ENCODE peak calls at places on chromosomes 13 and 19, in ten cellular contexts. One of them, this sample, is unnamed.
A peak's percentile ranks its signal among the peaks of the same experiment; 100 is the strongest.

GRCh38 chr13:39451860-39452301 is 151.1 kb downstream of the LHFPL6 start:
- DNase-seq in sigmoid colon: peak; percentile 77
- DNase-seq in body of pancreas: peak; percentile 49
- DNase-seq in IMR-90: peak; percentile 30
- DNase-seq in uterus: no peak
- DNase-seq in suprapubic skin: no peak
- DNase-seq in ovary: peak; percentile 36
- DNase-seq in gastrocnemius medialis: peak; percentile 38
- DNase-seq in heart left ventricle: peak; percentile 71
- DNase-seq in H54: no peak
- DNase-seq in this sample: no peak

GRCh38 chr19:30854207-30854606 is 482.0 kb downstream of the ZNF536 start:
- DNase-seq in ovary: no peak
- DNase-seq in body of pancreas: no peak
- DNase-seq in heart left ventricle: no peak
- DNase-seq in uterus: no peak
- DNase-seq in gastrocnemius medialis: no peak
- DNase-seq in suprapubic skin: no peak
- DNase-seq in sigmoid colon: no peak
- DNase-seq in H54: no peak
- DNase-seq in IMR-90: no peak
- DNase-seq in this sample: no peak

GRCh38 chr13:90105276-90105675 is 1242.2 kb upstream of the MIR17HG start:
- DNase-seq in sigmoid colon: no peak
- DNase-seq in heart left ventricle: no peak
- DNase-seq in gastrocnemius medialis: no peak
- DNase-seq in IMR-90: no peak
- DNase-seq in suprapubic skin: no peak
- DNase-seq in uterus: no peak
- DNase-seq in body of pancreas: no peak
- DNase-seq in ovary: no peak
- DNase-seq in H54: peak; percentile 23
- DNase-seq in this sample: no peak

GRCh38 chr13:41588899-41589298 is 131.5 kb downstream of the RGCC start:
- DNase-seq in heart left ventricle: no peak
- DNase-seq in ovary: no peak
- DNase-seq in gastrocnemius medialis: no peak
- DNase-seq in IMR-90: peak; percentile 97
- DNase-seq in H54: peak; percentile 30
- DNase-seq in suprapubic skin: no peak
- DNase-seq in sigmoid colon: no peak
- DNase-seq in body of pancreas: no peak
- DNase-seq in uterus: no peak
- DNase-seq in this sample: peak; percentile 88

GRCh38 chr13:27851481-27851880 is 59.2 kb downstream of the GSX1 start:
- DNase-seq in H54: no peak
- DNase-seq in body of pancreas: peak; percentile 15
- DNase-seq in gastrocnemius medialis: no peak
- DNase-seq in ovary: no peak
- DNase-seq in heart left ventricle: no peak
- DNase-seq in uterus: no peak
- DNase-seq in suprapubic skin: no peak
- DNase-seq in IMR-90: no peak
- DNase-seq in sigmoid colon: no peak
- DNase-seq in this sample: no peak

GRCh38 chr19:7267792-7268736 is 26.1 kb downstream of the INSR start:
- DNase-seq in ovary: no peak
- DNase-seq in gastrocnemius medialis: no peak
- DNase-seq in body of pancreas: no peak
- DNase-seq in uterus: no peak
- DNase-seq in IMR-90: no peak
- DNase-seq in suprapubic skin: no peak
- DNase-seq in sigmoid colon: no peak
- DNase-seq in heart left ventricle: no peak
- DNase-seq in H54: no peak
- DNase-seq in this sample: no peak

GRCh38 chr13:72983085-72983768 is 75.6 kb upstream of the KLF5 start:
- DNase-seq in suprapubic skin: no peak
- DNase-seq in heart left ventricle: no peak
- DNase-seq in uterus: no peak
- DNase-seq in H54: no peak
- DNase-seq in gastrocnemius medialis: no peak
- DNase-seq in body of pancreas: peak; percentile 41
- DNase-seq in sigmoid colon: no peak
- DNase-seq in IMR-90: peak; percentile 69
- DNase-seq in ovary: no peak
- DNase-seq in this sample: no peak

GRCh38 chr13:22235285-22235949 is 564.5 kb downstream of the FGF9 start:
- DNase-seq in body of pancreas: no peak
- DNase-seq in gastrocnemius medialis: no peak
- DNase-seq in IMR-90: peak; percentile 4
- DNase-seq in suprapubic skin: no peak
- DNase-seq in heart left ventricle: no peak
- DNase-seq in H54: no peak
- DNase-seq in ovary: no peak
- DNase-seq in uterus: no peak
- DNase-seq in sigmoid colon: no peak
- DNase-seq in this sample: no peak

DNA sequence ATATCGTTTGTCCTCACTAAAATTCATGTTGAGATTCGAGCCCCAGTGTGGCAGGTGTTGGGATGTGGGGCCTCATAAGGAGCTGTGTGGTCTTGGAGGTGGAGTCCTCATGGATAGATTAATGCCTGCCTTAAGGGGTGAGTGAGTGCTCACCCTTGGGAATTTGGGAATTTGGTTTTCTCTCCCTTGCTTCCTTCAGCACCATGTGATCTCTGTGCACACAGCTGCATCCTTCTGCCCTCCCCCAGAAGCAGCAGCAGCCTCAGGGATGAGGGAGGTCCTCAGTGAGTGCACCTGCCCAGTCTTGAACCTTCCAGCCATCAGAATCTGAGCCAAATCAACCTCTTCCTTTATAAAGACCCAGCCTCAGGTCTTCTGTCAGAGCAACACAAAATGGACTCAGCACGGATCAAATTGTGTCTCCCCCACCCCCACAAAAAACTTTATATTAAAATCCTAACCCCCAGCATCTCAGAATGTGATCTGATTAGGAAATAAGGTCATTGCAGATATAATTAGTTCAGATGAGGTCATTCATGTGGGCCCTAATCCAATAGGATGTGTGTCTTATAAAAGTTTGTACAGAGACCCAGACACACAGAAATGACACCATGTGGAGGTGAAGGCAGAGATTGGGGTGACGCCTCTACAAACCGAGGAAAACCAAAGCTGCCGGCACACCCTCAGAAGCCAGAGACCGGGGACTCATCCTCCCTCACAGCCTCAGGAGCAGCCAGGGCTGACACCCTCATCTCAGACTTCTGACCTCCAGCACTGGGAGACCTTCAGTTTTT is 12.9 kb downstream of the CYTH2 start:
- DNase-seq in heart left ventricle: no peak
- DNase-seq in H54: no peak
- DNase-seq in IMR-90: no peak
- DNase-seq in suprapubic skin: no peak
- DNase-seq in gastrocnemius medialis: no peak
- DNase-seq in body of pancreas: no peak
- DNase-seq in uterus: no peak
- DNase-seq in ovary: no peak
- DNase-seq in sigmoid colon: no peak
- DNase-seq in this sample: no peak
- TF ChIP-seq POLR2A in heart left ventricle: no peak
- TF ChIP-seq POLR2A in H54: no peak
- TF ChIP-seq POLR2A in IMR-90: no peak
- TF ChIP-seq POLR2A in suprapubic skin: no peak
- TF ChIP-seq POLR2A in gastrocnemius medialis: no peak
- TF ChIP-seq POLR2A in body of pancreas: no peak
- TF ChIP-seq POLR2A in uterus: no peak
- TF ChIP-seq POLR2A in ovary: no peak
- TF ChIP-seq POLR2A in sigmoid colon: no peak
- TF ChIP-seq POLR2A in this sample: no peak

GRCh38 chr13:46296920-46297319 is 85.2 kb downstream of the LRRC63 start:
- DNase-seq in gastrocnemius medialis: no peak
- DNase-seq in suprapubic skin: no peak
- DNase-seq in sigmoid colon: no peak
- DNase-seq in ovary: no peak
- DNase-seq in body of pancreas: no peak
- DNase-seq in IMR-90: peak; percentile 67
- DNase-seq in uterus: no peak
- DNase-seq in H54: no peak
- DNase-seq in heart left ventricle: no peak
- DNase-seq in this sample: peak; percentile 23

GRCh38 chr13:46296465-46296822 is 84.7 kb downstream of the LRRC63 start:
- DNase-seq in IMR-90: no peak
- DNase-seq in H54: no peak
- DNase-seq in uterus: no peak
- DNase-seq in body of pancreas: no peak
- DNase-seq in suprapubic skin: no peak
- DNase-seq in heart left ventricle: no peak
- DNase-seq in ovary: no peak
- DNase-seq in sigmoid colon: no peak
- DNase-seq in gastrocnemius medialis: no peak
- DNase-seq in this sample: no peak

GRCh38 chr13:46297338-46297737 is 85.6 kb downstream of the LRRC63 start:
- DNase-seq in ovary: no peak
- DNase-seq in uterus: no peak
- DNase-seq in gastrocnemius medialis: no peak
- DNase-seq in body of pancreas: no peak
- DNase-seq in heart left ventricle: no peak
- DNase-seq in sigmoid colon: no peak
- DNase-seq in IMR-90: peak; percentile 7
- DNase-seq in H54: no peak
- DNase-seq in suprapubic skin: no peak
- DNase-seq in this sample: peak; percentile 23

DNA sequence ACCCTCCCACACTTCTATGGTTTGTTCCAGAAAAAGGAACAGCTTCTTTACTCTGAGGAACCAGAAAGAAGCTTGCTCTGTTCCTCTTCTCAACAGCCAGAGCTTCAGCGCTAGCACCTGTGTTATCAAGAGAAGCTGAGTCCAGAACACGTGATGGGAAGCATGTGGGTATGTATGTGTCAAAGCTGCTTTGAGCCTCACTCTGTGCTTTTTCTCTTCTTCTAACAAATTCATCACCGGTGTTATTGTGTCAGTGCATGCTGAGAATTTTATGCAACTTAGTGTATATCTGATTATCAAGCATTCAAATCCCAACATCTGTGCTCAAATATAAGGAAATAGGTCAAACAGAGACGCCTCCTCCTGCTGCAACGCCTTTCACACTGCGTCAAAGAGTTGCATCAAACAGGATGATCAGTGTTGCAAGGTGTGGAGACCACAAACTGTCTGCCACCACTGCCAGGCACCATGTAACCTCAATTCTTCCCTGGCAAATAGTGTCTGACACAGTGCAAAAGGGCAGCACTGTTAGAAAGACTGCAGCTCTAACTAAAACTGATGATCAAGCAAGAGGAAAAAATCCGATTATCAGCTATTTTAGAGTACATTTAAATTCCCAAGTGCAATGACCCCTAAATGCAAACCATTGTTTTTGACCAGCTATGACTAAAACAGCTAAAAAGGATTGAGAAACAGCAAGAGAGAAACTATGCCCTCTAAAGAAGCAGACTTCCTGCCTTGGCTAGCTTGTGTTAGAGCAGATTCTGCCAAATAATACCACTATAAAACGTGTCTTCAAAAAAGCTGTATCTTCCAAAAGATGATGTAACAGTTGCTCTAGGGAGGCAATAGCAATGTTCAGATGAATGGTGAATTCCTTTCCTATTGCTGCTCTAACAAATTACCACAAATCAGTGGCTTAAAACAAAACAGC is 84.1 kb downstream of the LRRC63 start:
- DNase-seq in heart left ventricle: peak; percentile 26
- DNase-seq in gastrocnemius medialis: no peak
- DNase-seq in H54: no peak
- DNase-seq in suprapubic skin: peak; percentile 64
- DNase-seq in IMR-90: peak; percentile 83
- DNase-seq in sigmoid colon: no peak
- DNase-seq in ovary: no peak
- DNase-seq in uterus: no peak
- DNase-seq in body of pancreas: peak; percentile 14
- DNase-seq in this sample: peak; percentile 32
- TF ChIP-seq POLR2A in heart left ventricle: no peak
- TF ChIP-seq POLR2A in gastrocnemius medialis: no peak
- TF ChIP-seq POLR2A in H54: no peak
- TF ChIP-seq POLR2A in suprapubic skin: no peak
- TF ChIP-seq POLR2A in IMR-90: no peak
- TF ChIP-seq POLR2A in sigmoid colon: no peak
- TF ChIP-seq POLR2A in ovary: no peak
- TF ChIP-seq POLR2A in uterus: no peak
- TF ChIP-seq POLR2A in body of pancreas: no peak
- TF ChIP-seq POLR2A in this sample: no peak

GRCh38 chr19:46848389-46848788 is 2.3 kb downstream of the AP2S1 start:
- DNase-seq in gastrocnemius medialis: no peak
- DNase-seq in IMR-90: no peak
- DNase-seq in uterus: no peak
- DNase-seq in heart left ventricle: no peak
- DNase-seq in ovary: no peak
- DNase-seq in body of pancreas: no peak
- DNase-seq in H54: no peak
- DNase-seq in suprapubic skin: peak; percentile 14
- DNase-seq in sigmoid colon: peak; percentile 6
- DNase-seq in this sample: no peak

GRCh38 chr19:46849610-46850009 is 1.0 kb downstream of the AP2S1 start:
- DNase-seq in sigmoid colon: peak; percentile 60
- DNase-seq in ovary: no peak
- DNase-seq in suprapubic skin: peak; percentile 63
- DNase-seq in IMR-90: no peak
- DNase-seq in body of pancreas: no peak
- DNase-seq in gastrocnemius medialis: no peak
- DNase-seq in uterus: no peak
- DNase-seq in heart left ventricle: peak; percentile 20
- DNase-seq in H54: no peak
- DNase-seq in this sample: no peak

GRCh38 chr19:46856062-46857022 is 4.5 kb upstream of the ARHGAP35 start:
- DNase-seq in gastrocnemius medialis: peak; percentile 97
- DNase-seq in H54: peak; percentile 66
- DNase-seq in suprapubic skin: peak; percentile 99
- DNase-seq in body of pancreas: peak; percentile 98
- DNase-seq in sigmoid colon: peak; percentile 99
- DNase-seq in heart left ventricle: peak; percentile 99
- DNase-seq in ovary: peak; percentile 97
- DNase-seq in IMR-90: peak; percentile 94
- DNase-seq in uterus: peak; percentile 97
- DNase-seq in this sample: peak; percentile 94

GRCh38 chr19:46850228-46851203 is at the start of gene AP2S1:
- DNase-seq in gastrocnemius medialis: peak; percentile 96
- DNase-seq in suprapubic skin: peak; percentile 98
- DNase-seq in sigmoid colon: peak; percentile 98
- DNase-seq in H54: peak; percentile 59
- DNase-seq in ovary: peak; percentile 95
- DNase-seq in heart left ventricle: peak; percentile 97
- DNase-seq in body of pancreas: peak; percentile 94
- DNase-seq in IMR-90: peak; percentile 99
- DNase-seq in uterus: peak; percentile 98
- DNase-seq in this sample: peak; percentile 96

DNA sequence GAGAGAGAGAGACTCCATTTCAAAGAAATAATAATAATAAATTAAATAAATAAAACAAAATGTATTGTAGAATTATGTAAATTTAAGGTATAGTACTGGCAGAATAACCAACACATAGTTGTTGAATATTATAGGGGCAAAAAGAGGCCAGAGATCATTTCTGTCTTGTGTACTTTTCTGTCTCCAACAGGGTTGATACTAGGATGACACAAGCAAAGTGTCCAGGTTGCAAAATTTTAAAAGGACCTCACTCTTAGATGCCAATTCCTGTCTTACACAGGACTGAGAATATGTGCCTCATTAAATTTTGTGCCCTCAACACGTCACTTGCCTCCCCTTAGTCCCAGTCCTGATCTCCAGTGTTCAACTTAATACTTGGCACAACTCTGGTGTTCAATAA is 2.2 kb upstream of the AP2S1 start:
- DNase-seq in suprapubic skin: no peak
- DNase-seq in body of pancreas: no peak
- DNase-seq in uterus: no peak
- DNase-seq in H54: no peak
- DNase-seq in ovary: no peak
- DNase-seq in gastrocnemius medialis: no peak
- DNase-seq in IMR-90: no peak
- DNase-seq in heart left ventricle: no peak
- DNase-seq in sigmoid colon: no peak
- DNase-seq in this sample: no peak
- TF ChIP-seq POLR2A in suprapubic skin: no peak
- TF ChIP-seq POLR2A in body of pancreas: no peak
- TF ChIP-seq POLR2A in uterus: no peak
- TF ChIP-seq POLR2A in H54: no peak
- TF ChIP-seq POLR2A in ovary: no peak
- TF ChIP-seq POLR2A in gastrocnemius medialis: no peak
- TF ChIP-seq POLR2A in IMR-90: no peak
- TF ChIP-seq POLR2A in heart left ventricle: no peak
- TF ChIP-seq POLR2A in sigmoid colon: no peak
- TF ChIP-seq POLR2A in this sample: no peak

DNA sequence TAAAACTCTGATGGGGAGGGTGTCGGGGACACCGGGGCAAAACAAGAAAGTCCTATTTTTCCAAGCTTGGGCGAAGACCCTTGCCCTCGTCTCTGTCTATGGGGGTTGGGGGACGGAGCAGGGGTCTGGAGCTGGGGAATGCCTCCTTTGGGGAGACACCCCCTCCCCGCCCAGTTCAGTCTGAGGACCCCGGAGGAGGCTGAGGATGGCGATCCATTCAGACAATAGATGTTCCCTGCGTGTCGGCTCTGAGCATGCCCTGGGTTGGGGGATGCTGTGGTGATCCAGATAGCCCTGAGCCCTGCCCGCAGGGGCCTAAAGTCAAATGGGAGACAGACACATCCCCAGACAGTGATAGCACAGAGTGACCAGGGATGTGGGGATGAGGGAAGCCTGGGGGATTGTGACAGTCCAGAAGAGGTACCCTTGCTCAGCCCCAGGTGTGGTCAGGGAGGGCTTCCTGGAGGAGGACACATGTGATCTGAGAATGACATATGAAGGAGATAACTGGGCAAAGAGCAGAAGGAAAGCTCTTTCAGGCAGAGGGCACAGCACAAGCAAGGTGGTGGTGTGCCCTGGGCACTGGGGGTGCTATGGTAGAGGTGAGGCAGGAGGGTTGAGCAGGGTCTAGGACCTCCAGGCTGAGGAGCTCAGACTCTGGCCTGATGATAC is 9.1 kb downstream of the LRFN3 start:
- DNase-seq in gastrocnemius medialis: no peak
- DNase-seq in ovary: no peak
- DNase-seq in sigmoid colon: no peak
- DNase-seq in heart left ventricle: no peak
- DNase-seq in H54: no peak
- DNase-seq in suprapubic skin: no peak
- DNase-seq in uterus: no peak
- DNase-seq in IMR-90: no peak
- DNase-seq in body of pancreas: no peak
- DNase-seq in this sample: no peak
- TF ChIP-seq POLR2A in gastrocnemius medialis: no peak
- TF ChIP-seq POLR2A in ovary: no peak
- TF ChIP-seq POLR2A in sigmoid colon: no peak
- TF ChIP-seq POLR2A in heart left ventricle: no peak
- TF ChIP-seq POLR2A in H54: no peak
- TF ChIP-seq POLR2A in suprapubic skin: no peak
- TF ChIP-seq POLR2A in uterus: no peak
- TF ChIP-seq POLR2A in IMR-90: no peak
- TF ChIP-seq POLR2A in body of pancreas: no peak
- TF ChIP-seq POLR2A in this sample: no peak